ENCODE peak calls at places on chromosomes 5 and 9, in eight cellular contexts. Q is GM23248; Y is upper lobe of right lung; M is esophagus squamous epithelium; N is effector memory CD4-positive, alpha-beta T cell; P is lower lobe of right lung; G is OCI-LY7; X is aorta. W is an unnamed sample.

GRCh38 chr5:141753971-141754713 is 72.1 kb upstream of the ARAP3 start:
- DNase-seq in G (peak; percentile 52), Y (no peak), Q (peak; percentile 53), N (no peak), P (no peak), M (no peak), X (no peak), W (peak; percentile 90)

GRCh38 chr5:147509710-147510651 is at the start of gene DPYSL3:
- DNase-seq in M (no peak), X (peak; percentile 94), Q (peak; percentile 91), N (no peak), Y (peak; percentile 78), G (no peak), P (peak; percentile 67), W (no peak)

GRCh38 chr5:179805529-179806249 is 977 bp downstream of the MGAT4B start:
- DNase-seq in Y (peak; percentile 81), M (no peak), X (no peak), N (peak; percentile 18), Q (peak; percentile 82), P (peak; percentile 72), G (peak; percentile 67), W (peak; percentile 87)

GRCh38 chr5:131671409-131671808 is 36.4 kb upstream of the RAPGEF6 start:
- DNase-seq in G (no peak), X (no peak), M (no peak), Q (peak; percentile 27), N (no peak), Y (no peak), P (no peak), W (no peak)

GRCh38 chr5:136034492-136034891 is 5.7 kb downstream of the TGFBI start:
- DNase-seq in Q (no peak), M (no peak), X (no peak), P (no peak), G (peak; percentile 42), Y (no peak), N (no peak), W (no peak)

GRCh38 chr9:129163753-129164152 is 14.3 kb downstream of the IER5L start:
- DNase-seq in Q (no peak), Y (no peak), P (no peak), X (no peak), N (no peak), G (no peak), M (no peak), W (no peak)

GRCh38 chr9:35517136-35517535 is 27.2 kb downstream of the RUSC2 start:
- DNase-seq in P (no peak), Y (no peak), M (no peak), Q (peak; percentile 47), N (no peak), X (no peak), G (no peak), W (no peak)

GRCh38 chr5:115962239-115962564 is at the start of gene LVRN:
- DNase-seq in M (no peak), Q (no peak), Y (no peak), X (no peak), G (no peak), P (no peak), N (no peak), W (no peak)

GRCh38 chr5:164191240-164191639 is 685.8 kb downstream of the MAT2B start:
- DNase-seq in P (no peak), Y (no peak), Q (no peak), N (no peak), G (no peak), X (no peak), M (no peak), W (no peak)

GRCh38 chr9:99411068-99411467 is 189.0 kb downstream of the SEC61B start:
- DNase-seq in P (no peak), N (no peak), M (no peak), Q (peak; percentile 26), G (no peak), Y (no peak), X (no peak), W (no peak)

GRCh38 chr9:108444400-108445358 is 411.1 kb downstream of the ACTL7B start:
- DNase-seq in P (no peak), G (no peak), Q (peak; percentile 97), Y (no peak), M (no peak), N (no peak), X (peak; percentile 68), W (no peak)

GRCh38 chr9:126690431-126691051 is 76.8 kb downstream of the LMX1B start:
- DNase-seq in G (peak; percentile 48), Q (peak; percentile 37), P (no peak), X (peak; percentile 57), Y (peak; percentile 77), N (no peak), M (no peak), W (peak; percentile 69)

GRCh38 chr5:169242175-169242848 is 58.6 kb downstream of the SLIT3 start:
- DNase-seq in G (no peak), Y (no peak), N (no peak), M (no peak), P (no peak), Q (no peak), X (no peak), W (no peak)

GRCh38 chr9:125427556-125427955 is 165.9 kb downstream of the GAPVD1 start:
- DNase-seq in Q (no peak), X (no peak), G (no peak), N (no peak), P (no peak), M (no peak), Y (no peak), W (no peak)

GRCh38 chr5:39394946-39395345 is 29.8 kb downstream of the DAB2 start:
- DNase-seq in X (no peak), Q (peak; percentile 93), N (no peak), Y (no peak), P (no peak), G (no peak), M (no peak), W (no peak)

GRCh38 chr9:95143591-95144561 is 173.6 kb downstream of the FANCC start:
- DNase-seq in M (no peak), N (no peak), Y (peak; percentile 69), X (peak; percentile 91), Q (peak; percentile 71), P (peak; percentile 54), G (no peak), W (no peak)

GRCh38 chr9:81964216-81965171 is 21.2 kb downstream of the SPATA31D3 start:
- DNase-seq in Y (no peak), X (no peak), M (no peak), N (no peak), G (no peak), P (no peak), Q (peak; percentile 63), W (no peak)

DNA sequence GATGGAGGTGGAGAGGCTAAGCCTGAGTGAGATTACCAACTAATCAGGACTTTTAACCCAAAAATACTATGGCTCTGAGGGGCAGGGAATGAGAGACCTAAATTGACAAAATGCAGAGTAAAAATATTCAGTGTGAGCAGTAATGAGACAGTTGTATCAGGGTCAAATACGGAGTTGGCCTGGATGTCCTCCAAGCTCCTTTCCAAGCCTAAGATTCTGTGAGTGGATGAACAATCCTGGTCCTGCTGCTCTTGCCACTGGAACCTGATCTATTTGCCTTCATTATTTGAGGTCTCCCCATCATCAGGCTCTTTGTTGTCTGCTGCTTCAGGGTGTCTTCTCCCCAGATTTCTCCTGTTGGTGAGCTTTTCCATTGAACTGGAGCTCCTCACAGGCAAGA is 1.1 kb downstream of the PDCD1LG2 start:
- DNase-seq in Q (peak; percentile 40), M (no peak), G (no peak), X (no peak), N (no peak), P (no peak), Y (no peak), W (no peak)
- H3K4me1 ChIP-seq in Q (peaks cover 54% of the 10 kb centered on the region), M (peaks cover 15% of the 10 kb centered on the region), G (no peaks in the 10 kb centered on the region), X (no peaks in the 10 kb centered on the region), N (peaks cover 8% of the 10 kb centered on the region), P (peaks cover 24% of the 10 kb centered on the region), Y (peaks cover 15% of the 10 kb centered on the region), W (peaks cover 5% of the 10 kb centered on the region)

DNA sequence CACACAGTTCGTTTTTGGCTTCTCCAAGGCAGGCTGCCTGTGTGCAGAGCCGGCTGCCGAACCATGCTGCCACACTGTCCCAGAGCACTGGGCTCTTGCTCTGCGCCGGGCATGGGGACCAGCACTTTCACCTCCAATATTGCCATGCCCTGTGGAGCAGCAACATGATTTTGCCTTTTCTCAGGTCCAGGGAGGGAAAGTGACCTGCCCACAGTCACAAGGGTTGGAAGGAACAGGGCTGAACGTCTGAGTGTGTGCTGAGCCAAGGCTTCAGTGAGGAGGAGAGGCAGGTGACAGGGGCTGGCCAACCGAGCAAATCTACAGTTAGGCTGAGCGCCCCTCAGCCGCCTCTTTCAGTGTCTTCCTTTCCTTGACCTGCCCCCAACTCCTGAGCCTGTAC is 34.0 kb upstream of the SYNPO start:
- DNase-seq in X (peak; percentile 52), Y (no peak), P (peak; percentile 30), N (no peak), Q (no peak), G (no peak), M (no peak), W (no peak)
- H3K4me1 ChIP-seq in X (peaks cover 4% of the 10 kb centered on the region), Y (peaks cover 7% of the 10 kb centered on the region), P (peaks cover 12% of the 10 kb centered on the region), N (no peaks in the 10 kb centered on the region), Q (no peaks in the 10 kb centered on the region), G (no peaks in the 10 kb centered on the region), M (peaks cover 18% of the 10 kb centered on the region), W (no peaks in the 10 kb centered on the region)

DNA sequence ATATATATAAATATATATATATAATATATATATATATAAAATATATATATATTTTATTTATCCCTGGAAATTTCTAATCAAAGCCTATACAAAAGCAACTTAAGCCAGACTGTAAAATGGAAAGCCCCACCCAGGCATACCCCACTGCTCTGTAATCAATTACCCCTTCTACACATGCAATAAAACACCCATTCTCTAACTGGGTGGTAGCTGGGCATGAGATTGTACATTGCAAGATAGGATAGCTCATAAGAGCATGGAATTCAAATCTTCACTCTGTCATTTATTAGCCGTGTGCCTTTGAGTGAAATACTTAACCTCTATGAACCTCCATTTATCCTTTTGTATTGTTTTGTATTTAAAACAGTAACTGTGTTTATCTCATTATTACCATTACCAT is 405.3 kb upstream of the SLC30A5 start:
- DNase-seq in M (no peak), N (no peak), P (no peak), Q (no peak), Y (no peak), X (no peak), G (no peak), W (no peak)
- H3K4me1 ChIP-seq in M (no peaks in the 10 kb centered on the region), N (no peaks in the 10 kb centered on the region), P (no peaks in the 10 kb centered on the region), Q (no peaks in the 10 kb centered on the region), Y (no peaks in the 10 kb centered on the region), X (no peaks in the 10 kb centered on the region), G (no peaks in the 10 kb centered on the region), W (no peaks in the 10 kb centered on the region)

GRCh38 chr5:1391691-1392090 is 46.8 kb upstream of the CLPTM1L start:
- DNase-seq in P (no peak), M (no peak), Q (no peak), N (no peak), X (peak; percentile 71), Y (no peak), G (no peak), W (no peak)

GRCh38 chr5:1392801-1393565 is 48.1 kb upstream of the CLPTM1L start:
- DNase-seq in N (no peak), Y (no peak), P (peak; percentile 36), G (no peak), X (no peak), M (no peak), Q (no peak), W (no peak)

GRCh38 chr5:1390333-1390732 is 45.4 kb upstream of the CLPTM1L start:
- DNase-seq in Y (no peak), N (no peak), Q (no peak), P (no peak), G (no peak), M (no peak), X (no peak), W (no peak)

GRCh38 chr5:1392261-1392660 is 47.4 kb upstream of the CLPTM1L start:
- DNase-seq in Q (no peak), G (no peak), N (no peak), M (no peak), Y (no peak), P (peak; percentile 27), X (no peak), W (no peak)

GRCh38 chr5:1390861-1391600 is 46.1 kb upstream of the CLPTM1L start:
- DNase-seq in M (no peak), Q (no peak), N (no peak), X (peak; percentile 54), P (peak; percentile 41), Y (no peak), G (no peak), W (no peak)
- H3K4me1 ChIP-seq in M (peaks cover 5% of the 10 kb centered on the region), Q (no peaks in the 10 kb centered on the region), N (peaks cover 11% of the 10 kb centered on the region), X (no peaks in the 10 kb centered on the region), P (peaks cover 7% of the 10 kb centered on the region), Y (peaks cover 8% of the 10 kb centered on the region), G (peaks cover 12% of the 10 kb centered on the region), W (peaks cover 10% of the 10 kb centered on the region)

W was measured in Karpas-422.